ENCODE peak calls at places on chromosomes 1 and 21, in nine cellular contexts. One of them, this sample, is unnamed.
A peak's percentile ranks its signal among the peaks of the same experiment; 100 is the strongest.

GRCh38 chr1:220908757-220909156 is 29.5 kb downstream of the HLX start:
- DNase-seq in A549: peak; percentile 21
- DNase-seq in spleen: no peak
- DNase-seq in heart left ventricle: no peak
- DNase-seq in prostate gland: no peak
- DNase-seq in testis: no peak
- DNase-seq in HepG2: no peak
- DNase-seq in tibial nerve: no peak
- DNase-seq in IMR-90: peak; percentile 44
- DNase-seq in this sample: no peak

GRCh38 chr1:43531906-43532584 is 1.4 kb downstream of the PTPRF start:
- DNase-seq in A549: no peak
- DNase-seq in tibial nerve: no peak
- DNase-seq in spleen: no peak
- DNase-seq in heart left ventricle: no peak
- DNase-seq in testis: no peak
- DNase-seq in prostate gland: no peak
- DNase-seq in HepG2: no peak
- DNase-seq in IMR-90: no peak
- DNase-seq in this sample: no peak

GRCh38 chr21:26842300-26842699 is 2.9 kb downstream of the ADAMTS1 start:
- DNase-seq in prostate gland: no peak
- DNase-seq in tibial nerve: no peak
- DNase-seq in testis: no peak
- DNase-seq in A549: no peak
- DNase-seq in spleen: no peak
- DNase-seq in heart left ventricle: no peak
- DNase-seq in IMR-90: peak; percentile 64
- DNase-seq in HepG2: no peak
- DNase-seq in this sample: no peak

GRCh38 chr1:53321366-53321765 is 6.5 kb downstream of the LRP8 start:
- DNase-seq in testis: no peak
- DNase-seq in IMR-90: no peak
- DNase-seq in spleen: peak; percentile 58
- DNase-seq in A549: peak; percentile 17
- DNase-seq in HepG2: no peak
- DNase-seq in tibial nerve: no peak
- DNase-seq in prostate gland: no peak
- DNase-seq in heart left ventricle: no peak
- DNase-seq in this sample: no peak

GRCh38 chr1:27339213-27339612 is 2.6 kb upstream of the SYTL1 start:
- DNase-seq in A549: no peak
- DNase-seq in prostate gland: no peak
- DNase-seq in IMR-90: no peak
- DNase-seq in tibial nerve: no peak
- DNase-seq in HepG2: no peak
- DNase-seq in testis: no peak
- DNase-seq in heart left ventricle: no peak
- DNase-seq in spleen: no peak
- DNase-seq in this sample: no peak

GRCh38 chr1:203282720-203283542 is 22.4 kb upstream of the BTG2 start:
- DNase-seq in prostate gland: no peak
- DNase-seq in spleen: peak; percentile 78
- DNase-seq in heart left ventricle: no peak
- DNase-seq in IMR-90: no peak
- DNase-seq in A549: no peak
- DNase-seq in tibial nerve: no peak
- DNase-seq in HepG2: no peak
- DNase-seq in testis: no peak
- DNase-seq in this sample: peak; percentile 46

GRCh38 chr1:36981771-36982622 is 52.3 kb downstream of the GRIK3 start:
- DNase-seq in testis: peak; percentile 74
- DNase-seq in tibial nerve: no peak
- DNase-seq in spleen: no peak
- DNase-seq in heart left ventricle: no peak
- DNase-seq in HepG2: no peak
- DNase-seq in prostate gland: no peak
- DNase-seq in IMR-90: no peak
- DNase-seq in A549: no peak
- DNase-seq in this sample: no peak

GRCh38 chr1:52697795-52698674 is at the start of gene COA7:
- DNase-seq in A549: peak; percentile 84
- DNase-seq in IMR-90: peak; percentile 71
- DNase-seq in spleen: peak; percentile 94
- DNase-seq in heart left ventricle: peak; percentile 93
- DNase-seq in HepG2: peak; percentile 73
- DNase-seq in tibial nerve: peak; percentile 83
- DNase-seq in testis: peak; percentile 90
- DNase-seq in prostate gland: peak; percentile 85
- DNase-seq in this sample: peak; percentile 80

GRCh38 chr1:40413527-40414252 is 36.6 kb upstream of the ZFP69B start:
- DNase-seq in spleen: no peak
- DNase-seq in prostate gland: no peak
- DNase-seq in HepG2: no peak
- DNase-seq in testis: no peak
- DNase-seq in heart left ventricle: no peak
- DNase-seq in IMR-90: no peak
- DNase-seq in tibial nerve: no peak
- DNase-seq in A549: no peak
- DNase-seq in this sample: no peak

GRCh38 chr1:47574451-47575165 is 136.8 kb downstream of the FOXD2 start:
- DNase-seq in A549: no peak
- DNase-seq in spleen: peak; percentile 19
- DNase-seq in tibial nerve: no peak
- DNase-seq in testis: no peak
- DNase-seq in prostate gland: no peak
- DNase-seq in IMR-90: no peak
- DNase-seq in HepG2: no peak
- DNase-seq in heart left ventricle: no peak
- DNase-seq in this sample: no peak

GRCh38 chr1:160127865-160128523 is 12.4 kb downstream of the ATP1A2 start:
- DNase-seq in A549: peak; percentile 41
- DNase-seq in tibial nerve: no peak
- DNase-seq in heart left ventricle: no peak
- DNase-seq in spleen: peak; percentile 7
- DNase-seq in IMR-90: peak; percentile 60
- DNase-seq in testis: no peak
- DNase-seq in prostate gland: no peak
- DNase-seq in HepG2: peak; percentile 12
- DNase-seq in this sample: no peak

GRCh38 chr1:95002657-95003432 is 69.9 kb downstream of the ALG14 start:
- DNase-seq in IMR-90: peak; percentile 39
- DNase-seq in spleen: no peak
- DNase-seq in tibial nerve: no peak
- DNase-seq in testis: peak; percentile 35
- DNase-seq in prostate gland: peak; percentile 30
- DNase-seq in A549: no peak
- DNase-seq in heart left ventricle: no peak
- DNase-seq in HepG2: peak; percentile 31
- DNase-seq in this sample: no peak

GRCh38 chr1:11831945-11832725 is 15.4 kb downstream of the NPPA start:
- DNase-seq in HepG2: no peak
- DNase-seq in heart left ventricle: no peak
- DNase-seq in testis: no peak
- DNase-seq in prostate gland: no peak
- DNase-seq in IMR-90: no peak
- DNase-seq in A549: no peak
- DNase-seq in tibial nerve: no peak
- DNase-seq in spleen: no peak
- DNase-seq in this sample: no peak

GRCh38 chr1:55626326-55626725 is 411.2 kb upstream of the USP24 start:
- DNase-seq in testis: no peak
- DNase-seq in HepG2: no peak
- DNase-seq in prostate gland: no peak
- DNase-seq in heart left ventricle: no peak
- DNase-seq in A549: no peak
- DNase-seq in spleen: no peak
- DNase-seq in IMR-90: no peak
- DNase-seq in tibial nerve: no peak
- DNase-seq in this sample: no peak

GRCh38 chr1:5297199-5297877 is 642.9 kb downstream of the AJAP1 start:
- DNase-seq in A549: no peak
- DNase-seq in tibial nerve: peak; percentile 9
- DNase-seq in HepG2: no peak
- DNase-seq in prostate gland: no peak
- DNase-seq in spleen: no peak
- DNase-seq in heart left ventricle: no peak
- DNase-seq in testis: peak; percentile 41
- DNase-seq in IMR-90: no peak
- DNase-seq in this sample: no peak

GRCh38 chr1:5296135-5296930 is 641.9 kb downstream of the AJAP1 start:
- DNase-seq in tibial nerve: no peak
- DNase-seq in HepG2: no peak
- DNase-seq in A549: no peak
- DNase-seq in prostate gland: no peak
- DNase-seq in IMR-90: no peak
- DNase-seq in heart left ventricle: no peak
- DNase-seq in testis: no peak
- DNase-seq in spleen: no peak
- DNase-seq in this sample: no peak

GRCh38 chr1:5298376-5298775 is 644.0 kb downstream of the AJAP1 start:
- DNase-seq in prostate gland: no peak
- DNase-seq in HepG2: no peak
- DNase-seq in testis: no peak
- DNase-seq in heart left ventricle: no peak
- DNase-seq in spleen: no peak
- DNase-seq in A549: no peak
- DNase-seq in IMR-90: no peak
- DNase-seq in tibial nerve: no peak
- DNase-seq in this sample: no peak

DNA sequence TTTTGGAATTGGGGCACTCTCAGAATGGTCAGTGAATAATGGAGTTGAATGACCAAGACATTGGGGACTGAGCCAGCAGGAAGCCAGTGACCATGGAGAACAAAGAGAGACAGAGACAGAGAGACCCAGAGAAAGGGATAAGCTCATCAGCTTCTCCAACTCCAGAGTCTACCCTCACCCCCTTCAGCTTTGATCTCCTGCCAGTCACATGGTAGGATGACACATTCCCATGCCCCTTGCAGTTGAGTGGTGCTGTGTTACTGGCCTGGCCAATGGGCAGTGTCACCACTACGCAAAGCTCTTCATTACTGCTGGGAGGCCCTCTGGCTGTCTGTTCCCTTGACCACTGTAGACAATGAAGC is 643.5 kb downstream of the AJAP1 start:
- DNase-seq in prostate gland: no peak
- DNase-seq in IMR-90: no peak
- DNase-seq in HepG2: no peak
- DNase-seq in spleen: no peak
- DNase-seq in heart left ventricle: no peak
- DNase-seq in testis: no peak
- DNase-seq in tibial nerve: no peak
- DNase-seq in A549: no peak
- DNase-seq in this sample: no peak
- H3K9me3 ChIP-seq in prostate gland: no peaks in the 10 kb centered on the region
- H3K9me3 ChIP-seq in IMR-90: peaks cover 32% of the 10 kb centered on the region
- H3K9me3 ChIP-seq in HepG2: peaks cover 6% of the 10 kb centered on the region
- H3K9me3 ChIP-seq in spleen: no peaks in the 10 kb centered on the region
- H3K9me3 ChIP-seq in heart left ventricle: no peaks in the 10 kb centered on the region
- H3K9me3 ChIP-seq in testis: no peaks in the 10 kb centered on the region
- H3K9me3 ChIP-seq in tibial nerve: no peaks in the 10 kb centered on the region
- H3K9me3 ChIP-seq in A549: no peaks in the 10 kb centered on the region
- H3K9me3 ChIP-seq in this sample: no peaks in the 10 kb centered on the region

GRCh38 chr1:205517763-205518162 is 13.3 kb downstream of the CDK18 start:
- DNase-seq in tibial nerve: no peak
- DNase-seq in prostate gland: no peak
- DNase-seq in heart left ventricle: no peak
- DNase-seq in spleen: no peak
- DNase-seq in testis: no peak
- DNase-seq in IMR-90: no peak
- DNase-seq in A549: no peak
- DNase-seq in HepG2: no peak
- DNase-seq in this sample: no peak
- H3K27ac ChIP-seq in tibial nerve: no peak overlapping the region
- H3K27ac ChIP-seq in prostate gland: no peak overlapping the region
- H3K27ac ChIP-seq in heart left ventricle: peak overlapping the region; percentile 87
- H3K27ac ChIP-seq in spleen: peak overlapping the region; percentile 70
- H3K27ac ChIP-seq in testis: no peak overlapping the region
- H3K27ac ChIP-seq in IMR-90: no peak overlapping the region
- H3K27ac ChIP-seq in A549: no peak overlapping the region
- H3K27ac ChIP-seq in HepG2: no peak overlapping the region
- H3K27ac ChIP-seq in this sample: no peak overlapping the region

GRCh38 chr1:44777969-44778635 is 2.8 kb downstream of the RPS8 start:
- DNase-seq in HepG2: no peak
- DNase-seq in IMR-90: no peak
- DNase-seq in tibial nerve: no peak
- DNase-seq in prostate gland: no peak
- DNase-seq in testis: no peak
- DNase-seq in heart left ventricle: no peak
- DNase-seq in spleen: peak; percentile 68
- DNase-seq in A549: no peak
- DNase-seq in this sample: no peak
- TF ChIP-seq POLR2A in HepG2: no peak
- TF ChIP-seq POLR2A in IMR-90: no peak
- TF ChIP-seq POLR2A in tibial nerve: no peak
- TF ChIP-seq POLR2A in prostate gland: no peak
- TF ChIP-seq POLR2A in testis: no peak
- TF ChIP-seq POLR2A in heart left ventricle: no peak
- TF ChIP-seq POLR2A in spleen: no peak
- TF ChIP-seq POLR2A in A549: no peak
- TF ChIP-seq POLR2A in this sample: no peak

GRCh38 chr1:7721940-7722669 is 49.0 kb upstream of the VAMP3 start:
- DNase-seq in tibial nerve: no peak
- DNase-seq in HepG2: no peak
- DNase-seq in testis: no peak
- DNase-seq in heart left ventricle: no peak
- DNase-seq in spleen: no peak
- DNase-seq in A549: no peak
- DNase-seq in prostate gland: no peak
- DNase-seq in IMR-90: no peak
- DNase-seq in this sample: no peak
- H3K9me3 ChIP-seq in tibial nerve: no peaks in the 10 kb centered on the region
- H3K9me3 ChIP-seq in HepG2: no peaks in the 10 kb centered on the region
- H3K9me3 ChIP-seq in testis: no peaks in the 10 kb centered on the region
- H3K9me3 ChIP-seq in heart left ventricle: no peaks in the 10 kb centered on the region
- H3K9me3 ChIP-seq in spleen: no peaks in the 10 kb centered on the region
- H3K9me3 ChIP-seq in A549: no peaks in the 10 kb centered on the region
- H3K9me3 ChIP-seq in prostate gland: no peaks in the 10 kb centered on the region
- H3K9me3 ChIP-seq in IMR-90: no peaks in the 10 kb centered on the region
- H3K9me3 ChIP-seq in this sample: no peaks in the 10 kb centered on the region

DNA sequence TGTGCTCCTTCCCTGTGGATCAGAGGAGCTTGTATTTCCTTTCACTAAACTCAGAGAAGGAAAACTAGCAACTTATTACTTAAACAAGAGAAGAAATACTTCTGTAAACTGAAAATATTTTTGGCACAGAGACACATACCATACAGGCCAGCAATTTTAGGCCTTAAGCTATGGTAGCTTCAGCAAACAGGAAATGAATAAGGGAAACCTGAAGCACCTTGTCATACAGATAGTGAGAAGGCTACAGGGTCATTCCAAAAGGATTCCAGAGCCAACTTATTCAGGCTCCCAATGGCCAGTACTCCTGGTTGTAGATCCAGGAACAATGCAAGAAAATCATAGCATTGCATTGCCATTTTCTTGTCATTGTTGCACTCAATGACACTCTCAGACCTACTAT is 9.1 kb upstream of the KYAT3 start:
- DNase-seq in testis: no peak
- DNase-seq in prostate gland: no peak
- DNase-seq in spleen: no peak
- DNase-seq in HepG2: no peak
- DNase-seq in heart left ventricle: no peak
- DNase-seq in A549: no peak
- DNase-seq in IMR-90: peak; percentile 33
- DNase-seq in tibial nerve: no peak
- DNase-seq in this sample: no peak
- H3K27ac ChIP-seq in testis: no peak overlapping the region
- H3K27ac ChIP-seq in prostate gland: no peak overlapping the region
- H3K27ac ChIP-seq in spleen: peak overlapping the region; percentile 33
- H3K27ac ChIP-seq in HepG2: no peak overlapping the region
- H3K27ac ChIP-seq in heart left ventricle: no peak overlapping the region
- H3K27ac ChIP-seq in A549: no peak overlapping the region
- H3K27ac ChIP-seq in IMR-90: no peak overlapping the region
- H3K27ac ChIP-seq in tibial nerve: no peak overlapping the region
- H3K27ac ChIP-seq in this sample: no peak overlapping the region

GRCh38 chr1:182666736-182667135 is 17.7 kb downstream of the RGS8 start:
- DNase-seq in tibial nerve: no peak
- DNase-seq in IMR-90: peak; percentile 4
- DNase-seq in prostate gland: no peak
- DNase-seq in HepG2: no peak
- DNase-seq in A549: no peak
- DNase-seq in spleen: no peak
- DNase-seq in testis: no peak
- DNase-seq in heart left ventricle: no peak
- DNase-seq in this sample: no peak
- TF ChIP-seq POLR2A in tibial nerve: no peak
- TF ChIP-seq POLR2A in IMR-90: no peak
- TF ChIP-seq POLR2A in prostate gland: no peak
- TF ChIP-seq POLR2A in HepG2: no peak
- TF ChIP-seq POLR2A in A549: no peak
- TF ChIP-seq POLR2A in spleen: no peak
- TF ChIP-seq POLR2A in testis: no peak
- TF ChIP-seq POLR2A in heart left ventricle: no peak
- TF ChIP-seq POLR2A in this sample: no peak